ENCODE peak calls at places on chromosomes 11 and 22, in eight cellular contexts. E is NCI-H524; V is stromal cell of bone marrow; W is iPS DF 6.9; S is caudate nucleus; C is endothelial cell; K is substantia nigra; F is stimulated activated CD4-positive, alpha-beta T cell treated with anti-CD3 and anti-CD28 coated beads, Interleukin-15, amount 100 ng/mL, for 48 hours. I is an unnamed sample.

GRCh38 chr11:35553831-35554230 is 28.4 kb upstream of the PAMR1 start:
- DNase-seq in E (no peak), V (peak), W (no peak), S (no peak), C (no peak), K (no peak), F (no peak), I (no peak)

GRCh38 chr22:30422481-30423295 is 2.9 kb upstream of the MTFP1 start:
- DNase-seq in E (no peak), V (peak), W (no peak), S (no peak), C (no peak), K (peak), F (no peak), I (no peak)

GRCh38 chr11:120216426-120217102 is 5.7 kb downstream of the OAF start:
- DNase-seq in E (no peak), V (no peak), W (no peak), S (no peak), C (no peak), K (no peak), F (no peak), I (no peak)

GRCh38 chr11:125401235-125401634 is 94.8 kb downstream of the FEZ1 start:
- DNase-seq in E (no peak), V (no peak), W (no peak), S (no peak), C (no peak), K (no peak), F (no peak), I (no peak)

GRCh38 chr11:133900176-133901105 is 55.1 kb upstream of the SPATA19 start:
- DNase-seq in E (no peak), V (no peak), W (no peak), S (no peak), C (no peak), K (no peak), F (no peak), I (no peak)

GRCh38 chr22:47921906-47922305 is 1159.5 kb downstream of the TBC1D22A start:
- DNase-seq in E (no peak), V (no peak), W (no peak), S (no peak), C (no peak), K (no peak), F (no peak), I (no peak)

GRCh38 chr11:129896062-129896461 is 684 bp upstream of the NFRKB start:
- DNase-seq in E (no peak), V (no peak), W (no peak), S (no peak), C (no peak), K (peak), F (no peak), I (no peak)

GRCh38 chr22:45334528-45334927 is 24.8 kb downstream of the FAM118A start:
- DNase-seq in E (no peak), V (no peak), W (no peak), S (no peak), C (no peak), K (no peak), F (no peak), I (no peak)

GRCh38 chr11:69639843-69640242 is 1.1 kb upstream of the CCND1 start:
- DNase-seq in E (no peak), V (no peak), W (no peak), S (no peak), C (no peak), K (no peak), F (no peak), I (no peak)